ENCODE peak calls at places on chromosome 4, in four cellular contexts. Q is body of pancreas, W is sigmoid colon, H is testis. E is an unnamed sample. For H3K27me3, the result is how much of the 10 kb centered on the place peaks cover.

GRCh38 chr4:168336837-168337549 is 18.4 kb upstream of the DDX60 start:
- DNase-seq in Q (no peak), W (no peak), H (no peak), E (no peak)

GRCh38 chr4:35520059-35520458 is 724.3 kb downstream of the ARAP2 start:
- DNase-seq in Q (peak), W (no peak), H (no peak), E (no peak)

GRCh38 chr4:26520728-26521442 is 30.6 kb upstream of the CCKAR start:
- DNase-seq in Q (no peak), W (peak), H (no peak), E (no peak)

GRCh38 chr4:169404959-169405358 is 134.2 kb upstream of the SH3RF1 start:
- DNase-seq in Q (no peak), W (no peak), H (no peak), E (no peak)

GRCh38 chr4:47490550-47490949 is 5.5 kb downstream of the ATP10D start:
- DNase-seq in Q (no peak), W (no peak), H (no peak), E (no peak)

GRCh38 chr4:158211288-158211687 is 1.0 kb downstream of the TMEM144 start:
- DNase-seq in Q (peak), W (no peak), H (no peak), E (no peak)

GRCh38 chr4:105181259-105181658 is 34.6 kb downstream of the TET2 start:
- DNase-seq in Q (no peak), W (no peak), H (no peak), E (no peak)

GRCh38 chr4:151012836-151013235 is 2.2 kb downstream of the LRBA start:
- DNase-seq in Q (peak), W (no peak), H (no peak), E (no peak)

GRCh38 chr4:97366661-97367060 is 776.6 kb downstream of the STPG2 start:
- DNase-seq in Q (no peak), W (no peak), H (no peak), E (no peak)

GRCh38 chr4:89101256-89102161 is 9.8 kb upstream of the TIGD2 start:
- DNase-seq in Q (no peak), W (no peak), H (no peak), E (no peak)

GRCh38 chr4:114598191-114599121 is at the start of gene UGT8:
- DNase-seq in Q (peak), W (no peak), H (peak), E (peak)

GRCh38 chr4:126109836-126110235 is 795.1 kb downstream of the FAT4 start:
- DNase-seq in Q (no peak), W (no peak), H (no peak), E (no peak)

GRCh38 chr4:147334478-147334877 is 146.4 kb upstream of the EDNRA start:
- DNase-seq in Q (no peak), W (no peak), H (no peak), E (no peak)

GRCh38 chr4:25760518-25761157 is 102.2 kb downstream of the SEL1L3 start:
- DNase-seq in Q (no peak), W (no peak), H (no peak), E (no peak)

GRCh38 chr4:146224331-146224966 is 10.1 kb downstream of the REELD1 start:
- DNase-seq in Q (no peak), W (no peak), H (peak), E (no peak)

GRCh38 chr4:73729534-73730165 is 10.7 kb upstream of the CXCL8 start:
- DNase-seq in Q (peak), W (peak), H (peak), E (peak)

GRCh38 chr4:162282711-162283110 is 118.9 kb upstream of the FSTL5 start:
- DNase-seq in Q (no peak), W (no peak), H (no peak), E (no peak)

GRCh38 chr4:13521047-13521446 is 23.3 kb downstream of the NKX3-2 start:
- DNase-seq in Q (no peak), W (no peak), H (no peak), E (no peak)

GRCh38 chr4:39526810-39527295 is 386 bp downstream of the UGDH start:
- DNase-seq in Q (no peak), W (no peak), H (peak), E (no peak)

DNA sequence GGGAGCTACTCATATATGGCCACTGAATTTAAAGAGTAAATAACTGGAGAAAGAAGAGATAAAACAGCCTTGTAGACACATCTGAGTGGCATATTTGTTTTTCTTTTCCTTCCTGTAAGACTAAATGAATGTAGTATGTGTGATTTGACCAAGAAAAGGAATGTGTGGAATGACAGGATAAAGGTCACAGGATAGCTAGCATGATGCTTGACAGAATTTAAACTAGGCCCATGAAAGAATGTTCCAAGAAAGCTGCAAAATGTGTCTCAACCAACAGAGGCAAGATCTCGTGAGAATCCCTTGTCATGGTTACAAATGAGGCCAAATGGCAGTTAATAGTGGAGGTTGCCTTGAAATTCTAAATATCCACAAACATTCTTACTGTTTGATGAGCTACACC is 137.0 kb downstream of the KCNIP4 start:
- DNase-seq in Q (no peak), W (no peak), H (no peak), E (no peak)
- H3K27ac ChIP-seq in Q (no peak), W (no peak), H (no peak), E (no peak)

GRCh38 chr4:10576236-10576635 is 108.3 kb downstream of the CLNK start:
- DNase-seq in Q (no peak), W (no peak), H (no peak), E (no peak)
- H3K27me3 ChIP-seq in Q (under half), W (under half), H (under half), E (under half)

GRCh38 chr4:159389756-159390155 is 286.9 kb downstream of the RAPGEF2 start:
- DNase-seq in Q (no peak), W (no peak), H (no peak), E (no peak)

GRCh38 chr4:159395693-159396092 is 292.8 kb downstream of the RAPGEF2 start:
- DNase-seq in Q (no peak), W (no peak), H (no peak), E (no peak)

GRCh38 chr4:159386620-159387019 is 283.7 kb downstream of the RAPGEF2 start:
- DNase-seq in Q (no peak), W (no peak), H (no peak), E (no peak)

GRCh38 chr4:159396151-159396550 is 293.3 kb downstream of the RAPGEF2 start:
- DNase-seq in Q (no peak), W (no peak), H (no peak), E (no peak)

DNA sequence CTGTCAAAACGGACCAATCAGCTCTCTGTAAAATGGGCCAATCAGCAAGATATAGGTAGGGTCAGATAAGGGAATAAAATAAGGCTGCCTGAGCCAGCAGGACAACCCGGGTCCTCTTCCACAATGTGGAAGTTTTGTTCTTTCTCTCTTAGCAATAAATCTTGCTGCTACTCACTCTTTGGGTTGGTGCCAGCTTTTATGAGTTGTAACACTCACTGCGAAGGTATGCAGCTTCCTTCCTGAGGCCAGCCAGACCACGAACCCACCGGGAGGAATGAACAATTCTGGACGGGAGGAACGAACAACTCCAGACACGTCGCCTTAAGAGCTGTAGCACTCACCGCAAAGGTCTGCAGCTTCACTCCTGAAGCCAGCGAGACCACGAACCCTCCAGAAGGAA is 287.8 kb downstream of the RAPGEF2 start:
- DNase-seq in Q (no peak), W (no peak), H (no peak), E (no peak)
- TF ChIP-seq POLR2A in Q (no peak), W (no peak), H (no peak), E (no peak)

DNA sequence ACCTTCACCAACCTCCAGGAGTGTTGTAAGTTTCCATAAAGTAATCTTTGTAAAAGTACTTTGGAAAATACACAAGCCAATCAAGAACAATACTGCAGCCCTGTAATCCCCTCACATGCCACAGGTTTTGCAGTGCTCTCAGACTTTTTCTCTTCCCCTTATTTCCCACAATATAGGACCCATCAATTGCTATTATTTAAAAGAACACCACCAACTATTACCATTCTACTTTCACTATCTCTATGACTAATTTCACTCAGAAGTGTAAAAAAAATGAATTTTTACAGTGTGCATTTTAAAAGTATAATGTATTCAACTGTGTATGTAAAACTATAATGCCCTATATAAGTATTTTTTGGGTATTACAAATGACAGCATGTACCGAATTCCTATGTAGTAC is 1.7 kb downstream of the ATP8A1 start:
- DNase-seq in Q (no peak), W (no peak), H (no peak), E (no peak)
- H3K27ac ChIP-seq in Q (peak), W (peak), H (no peak), E (no peak)

DNA sequence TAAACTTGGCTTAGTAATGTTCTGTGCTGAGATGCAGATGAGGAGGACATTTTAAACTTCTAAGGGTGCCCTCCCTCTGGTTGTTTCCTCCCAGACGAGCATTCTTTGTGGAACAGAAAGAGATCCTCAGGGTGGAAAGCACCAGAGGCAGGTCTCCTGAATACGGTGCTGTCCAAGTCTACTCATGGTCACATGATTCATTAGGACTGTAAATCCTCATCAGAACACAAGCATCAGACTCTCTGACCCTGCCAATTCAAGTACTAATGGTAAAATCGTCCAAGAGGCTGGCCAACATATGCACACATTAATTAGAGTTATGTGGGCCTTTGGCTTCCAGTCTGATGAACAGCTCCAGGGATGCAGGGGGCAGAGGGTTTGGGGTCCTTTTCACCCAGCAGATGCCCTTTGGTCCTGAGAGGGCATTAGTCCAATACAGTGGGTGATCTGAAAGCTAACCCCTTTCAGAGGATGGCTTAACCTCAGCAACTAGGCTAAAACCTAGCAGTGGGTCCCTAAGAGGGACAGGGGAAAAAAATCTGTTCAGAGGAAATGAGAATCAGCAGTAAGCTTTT is 18.2 kb downstream of the HAND2 start:
- DNase-seq in Q (no peak), W (no peak), H (no peak), E (no peak)
- H3K27me3 ChIP-seq in Q (under half), W (under half), H (under half), E (under half)

E was measured in right lobe of liver.